ENCODE peak calls at places on chromosomes 7 and 10, in five cellular contexts. N, T, O, H and I are unnamed samples.

GRCh38 chr10:69211524-69211923 is 8.6 kb upstream of the HKDC1 start:
- DNase-seq in H (no peak), O (no peak), T (no peak), N (no peak), I (no peak)

GRCh38 chr10:5369362-5370158 is 4.8 kb downstream of the UCN3 start:
- DNase-seq in O (no peak), T (no peak), N (no peak), H (no peak), I (no peak)

GRCh38 chr10:78706256-78706655 is 362.5 kb upstream of the ZMIZ1 start:
- DNase-seq in O (no peak), N (no peak), T (no peak), H (no peak), I (no peak)

GRCh38 chr7:41047789-41048191 is 655.1 kb downstream of the INHBA start:
- DNase-seq in N (no peak), O (no peak), T (peak), H (no peak), I (no peak)

GRCh38 chr7:1974290-1974689 is 258.5 kb downstream of the MAD1L1 start:
- DNase-seq in O (no peak), H (no peak), T (no peak), N (no peak), I (no peak)

GRCh38 chr10:131573256-131574215 is 262.0 kb upstream of the TCERG1L start:
- DNase-seq in N (no peak), T (no peak), O (no peak), H (no peak), I (no peak)

GRCh38 chr10:4567637-4568036 is 258.4 kb upstream of the AKR1E2 start:
- DNase-seq in T (no peak), H (no peak), O (no peak), N (no peak), I (no peak)

GRCh38 chr10:69801434-69802315 is at the start of gene COL13A1:
- DNase-seq in O (no peak), N (peak), H (no peak), T (no peak), I (no peak)

GRCh38 chr10:128820663-128821062 is 646.4 kb upstream of the MGMT start:
- DNase-seq in O (no peak), T (no peak), H (no peak), N (no peak), I (no peak)

GRCh38 chr10:62632071-62632809 is 172.3 kb upstream of the ADO start:
- DNase-seq in N (peak), T (no peak), H (peak), O (no peak), I (no peak)

GRCh38 chr7:75756340-75757297 is 15.4 kb downstream of the CCL26 start:
- DNase-seq in H (no peak), N (no peak), O (no peak), T (no peak), I (no peak)